ENCODE peak calls at places on chromosomes 1 and 21, in five cellular contexts. P is foreskin fibroblast; W is tibial nerve; Z is SW480; I is activated CD4-positive, alpha-beta T cell treated with anti-CD3 and anti-CD28 coated beads for 24 hours. U is an unnamed sample.

GRCh38 chr1:30856260-30856790 is 52.2 kb downstream of the SDC3 start:
- DNase-seq in W (no peak), P (no peak), Z (no peak), I (no peak), U (no peak)

GRCh38 chr1:6724517-6725141 is 23.0 kb upstream of the DNAJC11 start:
- DNase-seq in I (no peak), P (peak; percentile 71), Z (peak; percentile 55), W (no peak), U (no peak)

GRCh38 chr1:2300851-2301606 is 72.9 kb downstream of the SKI start:
- DNase-seq in W (peak; percentile 70), I (peak; percentile 76), P (peak; percentile 46), Z (no peak), U (peak; percentile 97)

GRCh38 chr1:116560704-116561490 is 9.9 kb downstream of the CD58 start:
- DNase-seq in I (no peak), Z (no peak), P (no peak), W (no peak), U (no peak)

GRCh38 chr1:87093286-87093685 is 178.9 kb downstream of the HS2ST1 start:
- DNase-seq in Z (no peak), I (no peak), P (no peak), W (no peak), U (no peak)

GRCh38 chr1:226568077-226568831 is 19.7 kb downstream of the STUM start:
- DNase-seq in Z (no peak), I (no peak), P (no peak), W (no peak), U (no peak)

GRCh38 chr1:118291686-118292085 is 106.7 kb upstream of the SPAG17 start:
- DNase-seq in Z (no peak), W (no peak), I (no peak), P (no peak), U (no peak)

GRCh38 chr1:47449702-47450552 is 12.1 kb downstream of the FOXD2 start:
- DNase-seq in P (no peak), Z (no peak), W (peak; percentile 37), I (no peak), U (no peak)

GRCh38 chr1:9942399-9942938 is 722 bp downstream of the LZIC start:
- DNase-seq in W (no peak), P (peak; percentile 41), I (no peak), Z (peak; percentile 65), U (peak; percentile 82)

GRCh38 chr21:29601072-29601471 is 302.4 kb downstream of the BACH1 start:
- DNase-seq in Z (no peak), I (no peak), P (no peak), W (no peak), U (no peak)

GRCh38 chr1:10716424-10716823 is 80.0 kb downstream of the CASZ1 start:
- DNase-seq in I (no peak), Z (no peak), W (no peak), P (no peak), U (no peak)

GRCh38 chr1:119633575-119634325 is 14.3 kb downstream of the ZNF697 start:
- DNase-seq in W (no peak), Z (no peak), P (no peak), I (no peak), U (no peak)

GRCh38 chr1:243396424-243396823 is 140.6 kb downstream of the SDCCAG8 start:
- DNase-seq in W (no peak), P (no peak), I (no peak), Z (no peak), U (no peak)

GRCh38 chr1:203325004-203325417 is 19.7 kb downstream of the BTG2 start:
- DNase-seq in W (no peak), P (no peak), I (no peak), Z (peak; percentile 36), U (no peak)

GRCh38 chr1:199546323-199546722 is 481.2 kb upstream of the NR5A2 start:
- DNase-seq in W (no peak), P (peak; percentile 24), I (no peak), Z (no peak), U (no peak)

GRCh38 chr1:50658421-50659076 is 235.3 kb upstream of the DMRTA2 start:
- DNase-seq in W (no peak), P (peak; percentile 45), Z (no peak), I (no peak), U (no peak)

GRCh38 chr1:193694741-193695140 is 508.3 kb upstream of the B3GALT2 start:
- DNase-seq in P (no peak), Z (no peak), I (no peak), W (no peak), U (no peak)

GRCh38 chr21:35254006-35254751 is 205.1 kb upstream of the RUNX1 start:
- DNase-seq in W (no peak), I (no peak), P (peak; percentile 91), Z (peak; percentile 44), U (no peak)

GRCh38 chr21:29194847-29195246 is 64.4 kb downstream of the MAP3K7CL start:
- DNase-seq in I (no peak), Z (no peak), W (no peak), P (no peak), U (no peak)

GRCh38 chr1:204417231-204417997 is 5.8 kb upstream of the PPP1R15B start:
- DNase-seq in Z (peak; percentile 70), I (no peak), W (no peak), P (peak; percentile 95), U (peak; percentile 40)

GRCh38 chr1:40239626-40240025 is 8.1 kb upstream of the TMCO2 start:
- DNase-seq in I (no peak), W (no peak), Z (no peak), P (no peak), U (no peak)

GRCh38 chr1:201214461-201214860 is 23.8 kb downstream of the IGFN1 start:
- DNase-seq in W (no peak), Z (peak; percentile 37), P (no peak), I (no peak), U (peak; percentile 4)

GRCh38 chr1:24952413-24952841 is 22.4 kb upstream of the RUNX3 start:
- DNase-seq in I (no peak), W (no peak), P (no peak), Z (peak; percentile 63), U (peak; percentile 62)

GRCh38 chr1:147676306-147677085 is 6.2 kb upstream of the ACP6 start:
- DNase-seq in Z (peak; percentile 31), W (no peak), P (peak; percentile 60), I (no peak), U (no peak)

GRCh38 chr1:11961230-11961629 is 19.0 kb upstream of the MFN2 start:
- DNase-seq in P (peak; percentile 47), I (no peak), W (no peak), Z (peak; percentile 48), U (no peak)